ENCODE peak calls at places on chromosomes 16 and 17, in six cellular contexts. One of them, this sample, is unnamed.

GRCh38 chr16:18931756-18932155 is 5.5 kb upstream of the SMG1 start:
- DNase-seq in pancreas: no peak
- DNase-seq in left lung: no peak
- DNase-seq in stomach: no peak
- DNase-seq in cardiac muscle cell: no peak
- DNase-seq in body of pancreas: peak
- DNase-seq in this sample: no peak

GRCh38 chr17:6475411-6475810 is 31.2 kb downstream of the PIMREG start:
- DNase-seq in body of pancreas: no peak
- DNase-seq in pancreas: no peak
- DNase-seq in stomach: no peak
- DNase-seq in left lung: no peak
- DNase-seq in cardiac muscle cell: no peak
- DNase-seq in this sample: no peak

GRCh38 chr17:83155128-83156081 is 76.0 kb downstream of the METRNL start:
- DNase-seq in cardiac muscle cell: peak
- DNase-seq in stomach: no peak
- DNase-seq in body of pancreas: no peak
- DNase-seq in pancreas: no peak
- DNase-seq in left lung: peak
- DNase-seq in this sample: peak

GRCh38 chr17:79683365-79683764 is 47.4 kb upstream of the ENPP7 start:
- DNase-seq in pancreas: no peak
- DNase-seq in body of pancreas: no peak
- DNase-seq in stomach: no peak
- DNase-seq in cardiac muscle cell: no peak
- DNase-seq in left lung: no peak
- DNase-seq in this sample: no peak

GRCh38 chr16:84842516-84843148 is 22.8 kb downstream of the CRISPLD2 start:
- DNase-seq in pancreas: no peak
- DNase-seq in left lung: peak
- DNase-seq in body of pancreas: no peak
- DNase-seq in stomach: no peak
- DNase-seq in cardiac muscle cell: no peak
- DNase-seq in this sample: no peak

GRCh38 chr17:79388556-79389295 is 222.1 kb downstream of the RBFOX3 start:
- DNase-seq in cardiac muscle cell: peak
- DNase-seq in left lung: no peak
- DNase-seq in pancreas: peak
- DNase-seq in body of pancreas: peak
- DNase-seq in stomach: peak
- DNase-seq in this sample: no peak

GRCh38 chr17:3926860-3927627 is 10.8 kb upstream of the P2RX1 start:
- DNase-seq in pancreas: no peak
- DNase-seq in left lung: no peak
- DNase-seq in cardiac muscle cell: no peak
- DNase-seq in stomach: no peak
- DNase-seq in body of pancreas: no peak
- DNase-seq in this sample: no peak

GRCh38 chr17:10099051-10099571 is 99.3 kb downstream of the GAS7 start:
- DNase-seq in cardiac muscle cell: peak
- DNase-seq in stomach: no peak
- DNase-seq in pancreas: no peak
- DNase-seq in left lung: no peak
- DNase-seq in body of pancreas: no peak
- DNase-seq in this sample: no peak

GRCh38 chr16:30659507-30660423 is 1.5 kb downstream of the FBRS start:
- DNase-seq in pancreas: peak
- DNase-seq in body of pancreas: no peak
- DNase-seq in stomach: no peak
- DNase-seq in cardiac muscle cell: no peak
- DNase-seq in left lung: peak
- DNase-seq in this sample: no peak

DNA sequence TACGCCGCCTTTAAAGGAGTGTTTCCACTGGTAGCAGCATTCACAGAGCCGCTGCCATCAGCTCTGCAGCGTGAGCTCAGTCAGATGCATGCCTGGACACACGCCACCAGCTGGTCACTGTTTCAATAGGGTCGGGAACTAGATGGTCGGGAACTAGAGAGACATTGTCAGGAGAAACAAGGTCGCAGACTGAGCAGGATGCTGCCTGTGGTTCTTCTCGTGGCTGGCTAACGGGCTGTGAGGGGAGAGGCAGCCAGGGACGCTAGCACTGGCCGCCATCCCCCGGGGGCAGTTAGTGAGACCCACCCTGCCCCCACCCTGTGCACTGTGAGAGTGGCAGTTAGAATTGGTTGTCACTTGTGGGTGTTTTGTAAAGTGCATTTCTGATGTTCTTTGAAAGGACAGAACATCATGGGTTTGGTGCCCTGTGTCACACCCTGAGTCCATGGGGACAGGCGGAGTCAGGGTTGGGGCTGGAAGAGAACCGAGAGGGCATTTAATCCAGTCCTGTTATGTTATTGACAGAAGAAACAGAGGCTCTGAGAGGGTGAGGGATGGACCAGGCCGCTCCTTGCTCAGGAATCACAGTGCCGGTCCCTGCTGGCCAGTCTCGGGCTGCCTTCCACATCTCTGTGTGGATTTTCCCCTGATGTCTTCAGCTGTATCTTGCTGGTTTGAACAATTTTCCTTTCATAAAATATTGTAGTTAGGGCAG is 86.4 kb downstream of the SPECC1 start:
- DNase-seq in stomach: peak
- DNase-seq in body of pancreas: peak
- DNase-seq in pancreas: no peak
- DNase-seq in left lung: no peak
- DNase-seq in cardiac muscle cell: peak
- DNase-seq in this sample: no peak
- TF ChIP-seq CTCF in stomach: no peak
- TF ChIP-seq CTCF in body of pancreas: peak
- TF ChIP-seq CTCF in pancreas: no peak
- TF ChIP-seq CTCF in left lung: no peak
- TF ChIP-seq CTCF in cardiac muscle cell: peak
- TF ChIP-seq CTCF in this sample: no peak

GRCh38 chr17:81302324-81302723 is 7.2 kb upstream of the SLC38A10 start:
- DNase-seq in stomach: no peak
- DNase-seq in body of pancreas: no peak
- DNase-seq in left lung: peak
- DNase-seq in cardiac muscle cell: no peak
- DNase-seq in pancreas: no peak
- DNase-seq in this sample: no peak

GRCh38 chr17:81304196-81305015 is 9.3 kb upstream of the SLC38A10 start:
- DNase-seq in pancreas: no peak
- DNase-seq in body of pancreas: no peak
- DNase-seq in left lung: peak
- DNase-seq in cardiac muscle cell: no peak
- DNase-seq in stomach: no peak
- DNase-seq in this sample: no peak

GRCh38 chr17:81301195-81302144 is 6.4 kb upstream of the SLC38A10 start:
- DNase-seq in pancreas: no peak
- DNase-seq in left lung: peak
- DNase-seq in stomach: no peak
- DNase-seq in body of pancreas: no peak
- DNase-seq in cardiac muscle cell: no peak
- DNase-seq in this sample: no peak

GRCh38 chr17:81303385-81303784 is 8.3 kb upstream of the SLC38A10 start:
- DNase-seq in pancreas: no peak
- DNase-seq in body of pancreas: no peak
- DNase-seq in left lung: peak
- DNase-seq in stomach: no peak
- DNase-seq in cardiac muscle cell: no peak
- DNase-seq in this sample: peak

GRCh38 chr17:81302861-81303326 is 7.8 kb upstream of the SLC38A10 start:
- DNase-seq in left lung: peak
- DNase-seq in cardiac muscle cell: no peak
- DNase-seq in stomach: no peak
- DNase-seq in pancreas: no peak
- DNase-seq in body of pancreas: peak
- DNase-seq in this sample: no peak
- TF ChIP-seq CTCF in left lung: no peak
- TF ChIP-seq CTCF in cardiac muscle cell: no peak
- TF ChIP-seq CTCF in stomach: no peak
- TF ChIP-seq CTCF in pancreas: no peak
- TF ChIP-seq CTCF in body of pancreas: peak
- TF ChIP-seq CTCF in this sample: no peak

DNA sequence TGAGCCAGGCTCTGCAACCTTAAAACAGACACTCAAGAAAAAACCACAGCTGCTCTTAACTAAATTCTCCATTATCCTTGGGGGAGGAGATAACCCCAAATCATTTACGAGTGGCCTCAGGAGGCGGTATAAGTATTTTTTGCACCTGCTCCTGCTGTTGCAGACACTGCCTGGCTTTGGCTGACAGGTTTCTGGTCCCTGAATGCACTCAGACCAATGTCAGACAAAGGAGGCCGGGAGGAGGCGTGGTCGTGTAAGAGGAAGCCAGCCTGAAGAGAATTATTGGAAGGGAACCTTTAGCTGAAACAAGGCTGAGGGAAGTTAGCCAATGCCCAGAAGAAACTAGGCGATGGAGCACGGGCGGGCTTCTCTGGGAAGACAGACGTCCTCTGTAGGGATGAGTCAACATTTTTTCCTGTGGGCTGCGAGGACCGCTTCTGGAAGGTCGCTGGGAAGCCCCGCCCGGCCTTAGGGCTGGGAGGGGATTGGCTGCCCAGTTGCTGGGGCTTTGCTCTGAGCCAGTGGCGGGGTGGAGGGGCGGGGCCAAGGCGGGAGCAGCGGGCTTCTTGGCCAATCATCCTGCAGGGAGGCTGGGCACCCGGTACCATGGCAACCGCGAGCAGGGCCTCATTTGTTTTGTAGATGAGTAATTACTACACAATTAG is 82.3 kb downstream of the CCDC182 start:
- DNase-seq in body of pancreas: peak
- DNase-seq in left lung: peak
- DNase-seq in pancreas: peak
- DNase-seq in cardiac muscle cell: peak
- DNase-seq in stomach: peak
- DNase-seq in this sample: peak
- TF ChIP-seq CTCF in body of pancreas: peak
- TF ChIP-seq CTCF in left lung: no peak
- TF ChIP-seq CTCF in pancreas: no peak
- TF ChIP-seq CTCF in cardiac muscle cell: no peak
- TF ChIP-seq CTCF in stomach: peak
- TF ChIP-seq CTCF in this sample: no peak

DNA sequence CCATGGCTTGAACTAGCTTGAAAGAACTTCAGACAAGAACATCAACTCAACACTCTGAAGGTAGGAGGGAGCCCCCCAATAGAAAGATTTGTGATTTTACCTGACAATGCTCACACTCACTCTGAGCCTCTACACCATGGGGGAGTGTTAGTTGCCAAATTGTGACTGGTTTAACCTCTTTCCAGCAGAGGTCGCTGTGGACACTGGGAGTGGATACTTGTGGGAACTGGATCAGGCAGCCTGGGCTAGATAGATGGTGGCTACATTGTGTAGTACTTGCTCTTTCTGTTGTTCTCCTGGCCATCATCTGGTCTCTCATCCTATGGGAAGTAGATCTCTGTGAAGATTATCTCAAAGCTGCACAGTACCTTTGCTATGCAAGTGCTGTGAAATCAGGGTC is 2.9 kb downstream of the SMPD3 start:
- DNase-seq in stomach: peak
- DNase-seq in body of pancreas: peak
- DNase-seq in left lung: no peak
- DNase-seq in pancreas: peak
- DNase-seq in cardiac muscle cell: peak
- DNase-seq in this sample: peak
- TF ChIP-seq CTCF in stomach: peak
- TF ChIP-seq CTCF in body of pancreas: peak
- TF ChIP-seq CTCF in left lung: peak
- TF ChIP-seq CTCF in pancreas: no peak
- TF ChIP-seq CTCF in cardiac muscle cell: peak
- TF ChIP-seq CTCF in this sample: peak

DNA sequence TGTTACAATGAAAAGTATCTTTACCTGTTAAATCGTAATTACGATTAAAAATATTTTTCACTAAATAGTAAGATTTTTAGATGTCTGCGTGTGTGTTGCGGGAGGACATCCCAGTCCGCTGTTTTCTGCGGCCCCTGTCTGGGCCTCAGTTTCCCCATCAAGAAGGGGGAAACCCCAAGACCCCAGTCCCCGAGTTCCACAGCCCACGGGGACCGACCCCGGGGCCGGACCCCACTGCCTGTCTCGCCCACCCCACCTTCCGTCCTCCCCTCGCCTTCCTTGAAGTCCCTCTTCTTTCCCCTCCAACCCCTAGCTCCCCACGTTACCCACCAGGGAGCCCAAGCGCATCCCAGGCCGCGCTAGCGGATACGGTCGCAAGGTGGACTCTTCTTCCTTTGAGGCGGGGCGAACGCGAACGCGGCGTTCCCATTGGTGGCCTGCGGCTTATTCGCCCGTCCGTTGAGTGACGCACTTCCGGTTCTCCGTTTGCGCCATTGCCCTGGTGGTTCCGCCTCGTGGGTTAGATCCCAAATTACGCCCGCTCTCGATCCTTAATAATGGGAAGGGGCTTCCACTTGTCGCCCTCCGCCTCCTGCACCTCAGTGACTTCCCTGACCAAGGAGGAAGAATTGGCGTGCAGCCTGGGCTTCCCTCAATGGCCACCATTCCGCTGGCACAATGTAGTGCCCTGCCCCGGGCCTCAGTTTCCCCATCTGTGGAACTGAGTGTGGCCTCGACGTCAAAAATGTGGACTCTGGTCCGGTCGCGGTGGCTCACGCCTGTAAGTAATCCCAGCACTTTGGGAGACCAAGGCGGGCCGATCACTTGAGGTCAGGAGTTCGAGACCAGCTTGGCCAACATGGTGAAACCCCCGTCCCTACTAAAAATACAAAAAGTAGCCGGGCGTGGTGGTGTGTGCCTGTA is at the start of gene NSMCE1:
- DNase-seq in cardiac muscle cell: peak
- DNase-seq in left lung: peak
- DNase-seq in body of pancreas: peak
- DNase-seq in pancreas: peak
- DNase-seq in stomach: peak
- DNase-seq in this sample: peak
- TF ChIP-seq CTCF in cardiac muscle cell: no peak
- TF ChIP-seq CTCF in left lung: peak
- TF ChIP-seq CTCF in body of pancreas: peak
- TF ChIP-seq CTCF in pancreas: no peak
- TF ChIP-seq CTCF in stomach: peak
- TF ChIP-seq CTCF in this sample: no peak

This sample was measured in CD14-positive monocyte.